ENCODE peak calls at places on chromosomes 1 and 21, in eight cellular contexts. L, R, D, U, C, J, F and Y are unnamed samples.

GRCh38 chr1:161408404-161409085 is 40.9 kb upstream of the CFAP126 start:
- DNase-seq in D (no peak), U (no peak), J (no peak), F (no peak), C (no peak), R (no peak), L (no peak), Y (no peak)

GRCh38 chr1:110187139-110187890 is 22.8 kb upstream of the KCNC4 start:
- DNase-seq in L (no peak), F (no peak), D (no peak), R (no peak), J (no peak), C (no peak), U (no peak), Y (no peak)

GRCh38 chr1:224644553-224645154 is 28.5 kb downstream of the CNIH3 start:
- DNase-seq in U (peak; percentile 77), D (no peak), R (peak; percentile 52), F (no peak), J (peak; percentile 30), C (peak; percentile 33), L (peak; percentile 29), Y (peak; percentile 10)

GRCh38 chr1:30612666-30613065 is 110.7 kb downstream of the MATN1 start:
- DNase-seq in D (no peak), R (no peak), F (no peak), L (no peak), C (no peak), J (no peak), U (no peak), Y (no peak)

GRCh38 chr1:173113015-173113741 is 62.4 kb upstream of the TNFSF18 start:
- DNase-seq in F (no peak), L (no peak), C (no peak), J (no peak), R (no peak), U (no peak), D (no peak), Y (no peak)

GRCh38 chr21:41947596-41948403 is 6.0 kb downstream of the C2CD2 start:
- DNase-seq in F (no peak), L (peak; percentile 83), C (peak; percentile 86), J (no peak), D (no peak), R (no peak), U (no peak), Y (no peak)

GRCh38 chr1:23751050-23751814 is 8.0 kb downstream of the ELOA start:
- DNase-seq in C (no peak), L (no peak), D (no peak), J (no peak), F (no peak), U (peak; percentile 58), R (peak; percentile 66), Y (no peak)

GRCh38 chr1:18329469-18329868 is 151.3 kb upstream of the KLHDC7A start:
- DNase-seq in D (no peak), F (no peak), U (no peak), C (no peak), J (no peak), L (no peak), R (no peak), Y (no peak)

GRCh38 chr1:108053291-108054023 is 88.5 kb upstream of the VAV3 start:
- DNase-seq in U (no peak), D (no peak), R (no peak), F (no peak), C (no peak), J (no peak), L (no peak), Y (no peak)

GRCh38 chr21:35256468-35256988 is 207.4 kb upstream of the RUNX1 start:
- DNase-seq in R (peak; percentile 24), C (peak; percentile 6), U (no peak), J (no peak), L (no peak), F (peak; percentile 85), D (peak; percentile 74), Y (no peak)

GRCh38 chr21:21200939-21201610 is 202.9 kb downstream of the NCAM2 start:
- DNase-seq in F (no peak), J (no peak), L (no peak), U (no peak), R (no peak), C (no peak), D (no peak), Y (no peak)

GRCh38 chr1:29704430-29704829 is 468.1 kb downstream of the PTPRU start:
- DNase-seq in D (no peak), J (no peak), U (no peak), L (no peak), C (no peak), R (no peak), F (no peak), Y (no peak)